ENCODE peak calls at places on chromosomes 1 and 21, in four cellular contexts. One of them, this sample, is unnamed.

GRCh38 chr21:33650230-33650629 is 7.9 kb downstream of the ITSN1 start:
- DNase-seq in endothelial cell of umbilical vein: no peak
- DNase-seq in HCT116: no peak
- DNase-seq in A549: no peak
- DNase-seq in this sample: no peak

GRCh38 chr1:221761354-221762002 is 19.6 kb upstream of the DUSP10 start:
- DNase-seq in endothelial cell of umbilical vein: no peak
- DNase-seq in HCT116: no peak
- DNase-seq in A549: no peak
- DNase-seq in this sample: no peak

GRCh38 chr1:9652379-9653194 is 1.1 kb downstream of the PIK3CD start:
- DNase-seq in endothelial cell of umbilical vein: no peak
- DNase-seq in HCT116: no peak
- DNase-seq in A549: no peak
- DNase-seq in this sample: peak

GRCh38 chr1:26112407-26112775 is 767 bp downstream of the PDIK1L start:
- DNase-seq in endothelial cell of umbilical vein: peak
- DNase-seq in HCT116: no peak
- DNase-seq in A549: no peak
- DNase-seq in this sample: peak

GRCh38 chr21:26715878-26716506 is 129.2 kb downstream of the ADAMTS1 start:
- DNase-seq in endothelial cell of umbilical vein: peak
- DNase-seq in HCT116: no peak
- DNase-seq in A549: peak
- DNase-seq in this sample: peak

GRCh38 chr1:67535474-67535873 is 105.3 kb upstream of the SERBP1 start:
- DNase-seq in endothelial cell of umbilical vein: peak
- DNase-seq in HCT116: peak
- DNase-seq in A549: peak
- DNase-seq in this sample: peak

GRCh38 chr1:53511933-53512806 is 53.0 kb downstream of the DMRTB1 start:
- DNase-seq in endothelial cell of umbilical vein: no peak
- DNase-seq in HCT116: no peak
- DNase-seq in A549: no peak
- DNase-seq in this sample: no peak

GRCh38 chr1:162732566-162733335 is 57.8 kb upstream of the HSD17B7 start:
- DNase-seq in endothelial cell of umbilical vein: no peak
- DNase-seq in HCT116: no peak
- DNase-seq in A549: no peak
- DNase-seq in this sample: no peak

GRCh38 chr1:173871500-173871899 is 3.3 kb downstream of the ZBTB37 start:
- DNase-seq in endothelial cell of umbilical vein: no peak
- DNase-seq in HCT116: no peak
- DNase-seq in A549: no peak
- DNase-seq in this sample: no peak

GRCh38 chr1:173871091-173871490 is 2.9 kb downstream of the ZBTB37 start:
- DNase-seq in endothelial cell of umbilical vein: peak
- DNase-seq in HCT116: no peak
- DNase-seq in A549: no peak
- DNase-seq in this sample: no peak

GRCh38 chr1:173869108-173869359 is 854 bp downstream of the ZBTB37 start:
- DNase-seq in endothelial cell of umbilical vein: no peak
- DNase-seq in HCT116: no peak
- DNase-seq in A549: no peak
- DNase-seq in this sample: no peak

GRCh38 chr1:173868266-173869107 is at the start of gene ZBTB37:
- DNase-seq in endothelial cell of umbilical vein: peak
- DNase-seq in HCT116: peak
- DNase-seq in A549: peak
- DNase-seq in this sample: peak

DNA sequence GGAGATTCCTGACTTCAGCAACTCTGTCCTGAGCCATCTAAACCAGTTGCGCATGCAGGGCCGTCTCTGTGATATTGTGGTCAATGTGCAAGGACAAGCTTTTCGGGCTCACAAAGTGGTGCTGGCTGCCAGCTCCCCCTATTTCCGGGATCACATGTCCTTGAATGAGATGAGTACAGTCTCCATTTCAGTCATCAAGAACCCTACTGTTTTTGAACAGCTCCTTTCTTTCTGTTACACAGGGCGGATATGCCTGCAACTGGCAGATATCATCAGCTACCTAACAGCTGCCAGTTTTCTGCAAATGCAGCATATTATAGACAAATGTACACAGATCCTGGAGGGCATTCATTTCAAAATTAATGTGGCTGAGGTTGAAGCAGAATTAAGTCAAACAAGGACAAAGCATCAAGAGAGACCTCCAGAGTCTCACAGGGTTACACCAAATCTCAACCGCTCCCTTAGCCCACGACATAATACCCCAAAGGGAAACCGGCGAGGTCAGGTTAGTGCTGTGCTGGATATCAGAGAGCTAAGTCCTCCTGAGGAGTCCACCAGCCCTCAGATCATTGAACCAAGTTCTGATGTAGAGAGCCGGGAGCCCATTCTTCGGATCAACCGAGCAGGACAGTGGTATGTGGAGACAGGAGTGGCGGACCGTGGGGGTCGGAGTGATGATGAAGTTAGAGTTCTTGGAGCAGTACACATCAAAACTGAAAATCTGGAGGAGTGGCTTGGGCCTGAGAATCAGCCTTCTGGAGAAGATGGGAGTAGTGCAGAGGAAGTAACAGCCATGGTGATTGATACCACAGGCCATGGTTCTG is 2.3 kb downstream of the ZBTB37 start:
- DNase-seq in endothelial cell of umbilical vein: peak
- DNase-seq in HCT116: no peak
- DNase-seq in A549: no peak
- DNase-seq in this sample: peak
- TF ChIP-seq POLR2A in endothelial cell of umbilical vein: no peak
- TF ChIP-seq POLR2A in HCT116: no peak
- TF ChIP-seq POLR2A in A549: no peak
- TF ChIP-seq POLR2A in this sample: no peak

GRCh38 chr1:167628754-167629515 is 1.1 kb upstream of the RCSD1 start:
- DNase-seq in endothelial cell of umbilical vein: no peak
- DNase-seq in HCT116: no peak
- DNase-seq in A549: no peak
- DNase-seq in this sample: no peak

GRCh38 chr1:167629681-167630567 is at the start of gene RCSD1:
- DNase-seq in endothelial cell of umbilical vein: no peak
- DNase-seq in HCT116: no peak
- DNase-seq in A549: no peak
- DNase-seq in this sample: peak

GRCh38 chr1:167630568-167631385 is 745 bp downstream of the RCSD1 start:
- DNase-seq in endothelial cell of umbilical vein: no peak
- DNase-seq in HCT116: no peak
- DNase-seq in A549: no peak
- DNase-seq in this sample: peak

GRCh38 chr1:167627615-167627864 is 2.5 kb upstream of the RCSD1 start:
- DNase-seq in endothelial cell of umbilical vein: no peak
- DNase-seq in HCT116: no peak
- DNase-seq in A549: no peak
- DNase-seq in this sample: no peak

GRCh38 chr1:167627865-167628641 is 2.0 kb upstream of the RCSD1 start:
- DNase-seq in endothelial cell of umbilical vein: no peak
- DNase-seq in HCT116: no peak
- DNase-seq in A549: no peak
- DNase-seq in this sample: peak
- TF ChIP-seq MAX in endothelial cell of umbilical vein: no peak
- TF ChIP-seq MAX in HCT116: no peak
- TF ChIP-seq MAX in A549: no peak
- TF ChIP-seq MAX in this sample: no peak

GRCh38 chr1:45543599-45544417 is 6.8 kb upstream of the AKR1A1 start:
- DNase-seq in endothelial cell of umbilical vein: peak
- DNase-seq in HCT116: no peak
- DNase-seq in A549: no peak
- DNase-seq in this sample: peak
- TF ChIP-seq POLR2A in endothelial cell of umbilical vein: no peak
- TF ChIP-seq POLR2A in HCT116: no peak
- TF ChIP-seq POLR2A in A549: no peak
- TF ChIP-seq POLR2A in this sample: no peak

DNA sequence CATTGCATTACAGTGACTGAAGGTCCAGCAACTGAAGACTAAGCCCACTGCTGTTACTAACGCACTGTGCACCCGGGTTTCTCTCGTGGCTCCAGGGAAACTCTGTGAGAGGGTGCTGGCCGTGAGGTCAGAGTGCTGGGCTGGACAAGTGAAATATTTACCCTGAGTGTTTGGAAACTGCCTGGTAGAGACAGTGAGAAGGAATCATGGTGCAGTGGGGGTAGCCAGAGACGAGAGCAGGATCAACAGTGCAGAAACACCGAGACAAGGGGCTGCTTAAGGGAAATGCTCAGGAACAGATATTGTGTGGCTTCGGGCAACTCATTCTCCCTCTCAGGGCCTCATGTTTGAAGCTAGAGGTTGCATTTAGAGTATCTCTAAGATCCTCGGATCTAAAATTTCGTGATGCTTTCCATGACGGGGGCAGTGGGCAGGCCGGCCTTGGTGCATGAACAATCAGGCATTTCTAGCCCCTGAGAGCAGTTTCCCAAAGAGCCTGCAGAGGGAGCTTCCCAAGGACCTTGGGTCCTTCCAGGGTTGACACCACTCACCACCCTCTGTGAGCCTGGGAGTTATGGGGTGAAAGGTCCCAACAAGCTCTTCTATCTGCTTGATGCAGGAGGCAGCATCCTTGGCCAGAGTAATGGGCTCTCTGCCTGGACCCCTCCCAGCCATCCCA is 9.7 kb downstream of the CD2 start:
- DNase-seq in endothelial cell of umbilical vein: peak
- DNase-seq in HCT116: peak
- DNase-seq in A549: peak
- DNase-seq in this sample: peak
- TF ChIP-seq MAX in endothelial cell of umbilical vein: no peak
- TF ChIP-seq MAX in HCT116: no peak
- TF ChIP-seq MAX in A549: no peak
- TF ChIP-seq MAX in this sample: no peak

GRCh38 chr1:35555601-35556477 is 1.4 kb downstream of the KIAA0319L start:
- DNase-seq in endothelial cell of umbilical vein: no peak
- DNase-seq in HCT116: no peak
- DNase-seq in A549: peak
- DNase-seq in this sample: no peak

GRCh38 chr1:35558374-35559316 is 1.0 kb downstream of the NCDN start:
- DNase-seq in endothelial cell of umbilical vein: no peak
- DNase-seq in HCT116: no peak
- DNase-seq in A549: no peak
- DNase-seq in this sample: peak

GRCh38 chr1:35557611-35558373 is at the start of gene NCDN:
- DNase-seq in endothelial cell of umbilical vein: peak
- DNase-seq in HCT116: peak
- DNase-seq in A549: peak
- DNase-seq in this sample: peak

GRCh38 chr1:35556494-35557117 is 597 bp downstream of the KIAA0319L start:
- DNase-seq in endothelial cell of umbilical vein: no peak
- DNase-seq in HCT116: no peak
- DNase-seq in A549: no peak
- DNase-seq in this sample: no peak

DNA sequence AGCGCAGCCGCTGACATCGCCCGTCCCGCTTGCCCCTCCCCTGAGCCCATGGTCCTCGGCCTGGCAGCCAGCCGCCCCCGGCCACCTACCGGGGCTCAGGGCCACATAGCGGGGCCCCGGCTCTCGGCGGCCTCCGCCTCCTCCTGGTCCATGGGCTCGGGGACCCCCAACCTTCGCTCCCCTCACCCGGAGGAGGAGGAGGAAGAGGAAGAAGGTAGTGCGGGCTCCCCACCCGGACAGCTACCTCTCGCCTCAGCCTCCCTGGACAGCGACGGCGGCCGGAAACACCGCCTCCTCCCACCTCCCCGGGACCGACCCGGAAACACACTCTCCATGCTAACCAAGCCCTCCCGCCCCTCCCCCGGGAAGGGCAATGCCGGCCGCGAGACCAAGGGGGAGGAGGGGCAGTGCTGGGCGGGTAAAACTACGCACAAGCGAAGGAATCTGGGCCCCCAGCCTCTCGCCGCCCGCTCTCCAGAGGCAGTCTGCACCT is at the start of gene KIAA0319L:
- DNase-seq in endothelial cell of umbilical vein: no peak
- DNase-seq in HCT116: no peak
- DNase-seq in A549: peak
- DNase-seq in this sample: no peak
- TF ChIP-seq POLR2A in endothelial cell of umbilical vein: no peak
- TF ChIP-seq POLR2A in HCT116: no peak
- TF ChIP-seq POLR2A in A549: peak
- TF ChIP-seq POLR2A in this sample: peak

DNA sequence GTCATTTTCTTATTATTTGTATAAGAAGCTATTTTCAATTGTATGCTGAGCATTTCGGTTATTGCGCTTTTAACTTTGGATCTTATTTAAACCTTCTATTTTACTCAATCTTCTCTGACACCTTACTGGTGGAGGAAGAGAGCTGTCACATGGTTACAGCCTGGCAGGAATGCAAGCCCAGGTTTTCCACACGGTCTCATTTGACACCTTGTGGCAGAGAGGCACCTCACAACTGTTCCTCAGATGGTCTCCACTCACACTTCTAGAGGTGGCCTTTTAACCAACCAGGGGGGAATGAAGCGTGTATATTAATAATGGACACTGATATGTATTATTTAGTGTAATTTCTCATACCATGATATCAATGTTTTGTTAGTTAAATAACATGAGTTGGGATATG is 9.6 kb downstream of the OR2T33 start:
- DNase-seq in endothelial cell of umbilical vein: no peak
- DNase-seq in HCT116: no peak
- DNase-seq in A549: no peak
- DNase-seq in this sample: no peak
- TF ChIP-seq MAX in endothelial cell of umbilical vein: no peak
- TF ChIP-seq MAX in HCT116: no peak
- TF ChIP-seq MAX in A549: no peak
- TF ChIP-seq MAX in this sample: no peak

DNA sequence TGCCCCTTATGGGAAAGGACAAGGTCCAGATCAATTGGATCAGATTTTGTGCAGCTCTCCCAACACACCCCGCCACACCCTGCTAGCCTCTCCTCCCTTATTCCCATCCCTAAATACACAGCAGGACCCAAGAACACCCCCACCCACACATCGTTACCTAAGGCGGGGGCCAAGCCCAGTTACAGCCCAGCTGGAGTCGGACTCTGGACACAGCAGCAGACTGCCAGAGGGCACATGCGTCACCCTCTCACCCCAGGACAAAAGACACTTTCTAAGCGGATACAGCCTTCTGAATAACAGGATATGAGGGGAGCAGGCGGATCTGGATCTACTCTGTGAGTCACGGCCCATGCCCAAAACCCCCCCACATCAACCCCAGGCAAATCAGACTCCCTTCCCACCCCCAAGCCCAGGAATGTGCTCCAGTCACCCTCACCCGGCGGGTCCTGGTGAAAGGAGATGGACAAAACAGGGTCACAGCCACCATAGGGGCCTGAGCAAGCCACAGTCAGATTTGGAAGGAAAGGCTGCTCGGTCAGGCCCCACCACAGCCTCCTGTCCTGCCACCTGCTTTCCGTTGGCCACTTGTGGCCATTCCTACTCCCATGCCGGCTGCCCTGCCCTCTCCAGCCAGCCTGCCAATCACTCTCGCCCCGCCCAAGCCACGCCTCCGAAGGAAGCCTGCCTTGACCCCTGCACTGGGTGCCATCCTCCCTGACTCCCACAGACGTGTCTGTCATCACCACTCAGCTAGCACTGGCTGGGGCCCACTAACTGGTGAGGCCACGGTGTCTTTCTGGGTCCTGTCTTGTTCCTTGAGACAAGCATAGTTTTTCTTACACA is 4.0 kb downstream of the S100A16 start:
- DNase-seq in endothelial cell of umbilical vein: peak
- DNase-seq in HCT116: peak
- DNase-seq in A549: peak
- DNase-seq in this sample: peak
- TF ChIP-seq POLR2A in endothelial cell of umbilical vein: peak
- TF ChIP-seq POLR2A in HCT116: peak
- TF ChIP-seq POLR2A in A549: peak
- TF ChIP-seq POLR2A in this sample: no peak

GRCh38 chr1:51916587-51917405 is 38.3 kb upstream of the NRDC start:
- DNase-seq in endothelial cell of umbilical vein: no peak
- DNase-seq in HCT116: no peak
- DNase-seq in A549: no peak
- DNase-seq in this sample: no peak
- TF ChIP-seq MAX in endothelial cell of umbilical vein: no peak
- TF ChIP-seq MAX in HCT116: no peak
- TF ChIP-seq MAX in A549: no peak
- TF ChIP-seq MAX in this sample: no peak

This sample was measured in NB4.